ENCODE peak calls at places on chromosomes 5 and 9, in ten cellular contexts. One of them, this sample, is unnamed.

GRCh38 chr5:170480277-170480676 is 23.5 kb upstream of the KCNIP1 start:
- DNase-seq in HL-60: no peak
- DNase-seq in GM23338: no peak
- DNase-seq in Panc1: no peak
- DNase-seq in breast epithelium: no peak
- DNase-seq in spleen: no peak
- DNase-seq in suprapubic skin: no peak
- DNase-seq in esophagus muscularis mucosa: no peak
- DNase-seq in transverse colon: no peak
- DNase-seq in HCT116: no peak
- DNase-seq in this sample: no peak

GRCh38 chr5:40587284-40587882 is 92.3 kb upstream of the PTGER4 start:
- DNase-seq in HL-60: no peak
- DNase-seq in GM23338: no peak
- DNase-seq in Panc1: no peak
- DNase-seq in breast epithelium: no peak
- DNase-seq in spleen: no peak
- DNase-seq in suprapubic skin: no peak
- DNase-seq in esophagus muscularis mucosa: no peak
- DNase-seq in transverse colon: no peak
- DNase-seq in HCT116: no peak
- DNase-seq in this sample: no peak

GRCh38 chr5:9196403-9197224 is 349.3 kb downstream of the SEMA5A start:
- DNase-seq in HL-60: no peak
- DNase-seq in GM23338: no peak
- DNase-seq in Panc1: no peak
- DNase-seq in breast epithelium: no peak
- DNase-seq in spleen: no peak
- DNase-seq in suprapubic skin: no peak
- DNase-seq in esophagus muscularis mucosa: no peak
- DNase-seq in transverse colon: no peak
- DNase-seq in HCT116: no peak
- DNase-seq in this sample: no peak

GRCh38 chr9:71604197-71605063 is 163.9 kb downstream of the CEMIP2 start:
- DNase-seq in HL-60: peak
- DNase-seq in GM23338: peak
- DNase-seq in Panc1: peak
- DNase-seq in breast epithelium: peak
- DNase-seq in spleen: peak
- DNase-seq in suprapubic skin: no peak
- DNase-seq in esophagus muscularis mucosa: no peak
- DNase-seq in transverse colon: peak
- DNase-seq in HCT116: peak
- DNase-seq in this sample: no peak

GRCh38 chr5:80711938-80712337 is 57.2 kb upstream of the DHFR start:
- DNase-seq in HL-60: no peak
- DNase-seq in GM23338: peak
- DNase-seq in Panc1: peak
- DNase-seq in breast epithelium: no peak
- DNase-seq in spleen: no peak
- DNase-seq in suprapubic skin: no peak
- DNase-seq in esophagus muscularis mucosa: no peak
- DNase-seq in transverse colon: no peak
- DNase-seq in HCT116: peak
- DNase-seq in this sample: no peak

GRCh38 chr9:98903938-98904560 is 39.7 kb upstream of the COL15A1 start:
- DNase-seq in HL-60: no peak
- DNase-seq in GM23338: peak
- DNase-seq in Panc1: no peak
- DNase-seq in breast epithelium: no peak
- DNase-seq in spleen: no peak
- DNase-seq in suprapubic skin: no peak
- DNase-seq in esophagus muscularis mucosa: no peak
- DNase-seq in transverse colon: no peak
- DNase-seq in HCT116: no peak
- DNase-seq in this sample: no peak

GRCh38 chr5:91245871-91246270 is 137.2 kb downstream of the ARRDC3 start:
- DNase-seq in HL-60: no peak
- DNase-seq in GM23338: no peak
- DNase-seq in Panc1: no peak
- DNase-seq in breast epithelium: no peak
- DNase-seq in spleen: no peak
- DNase-seq in suprapubic skin: no peak
- DNase-seq in esophagus muscularis mucosa: no peak
- DNase-seq in transverse colon: no peak
- DNase-seq in HCT116: no peak
- DNase-seq in this sample: no peak

GRCh38 chr9:98182069-98182820 is 10.2 kb downstream of the CORO2A start:
- DNase-seq in HL-60: peak
- DNase-seq in GM23338: no peak
- DNase-seq in Panc1: no peak
- DNase-seq in breast epithelium: no peak
- DNase-seq in spleen: no peak
- DNase-seq in suprapubic skin: no peak
- DNase-seq in esophagus muscularis mucosa: no peak
- DNase-seq in transverse colon: no peak
- DNase-seq in HCT116: no peak
- DNase-seq in this sample: no peak

GRCh38 chr5:132372122-132372521 is 2.6 kb downstream of the SLC22A5 start:
- DNase-seq in HL-60: peak
- DNase-seq in GM23338: no peak
- DNase-seq in Panc1: no peak
- DNase-seq in breast epithelium: no peak
- DNase-seq in spleen: no peak
- DNase-seq in suprapubic skin: no peak
- DNase-seq in esophagus muscularis mucosa: no peak
- DNase-seq in transverse colon: no peak
- DNase-seq in HCT116: no peak
- DNase-seq in this sample: no peak

GRCh38 chr5:167770461-167770860 is 521.0 kb upstream of the WWC1 start:
- DNase-seq in HL-60: no peak
- DNase-seq in GM23338: no peak
- DNase-seq in Panc1: no peak
- DNase-seq in breast epithelium: no peak
- DNase-seq in spleen: no peak
- DNase-seq in suprapubic skin: no peak
- DNase-seq in esophagus muscularis mucosa: no peak
- DNase-seq in transverse colon: no peak
- DNase-seq in HCT116: no peak
- DNase-seq in this sample: no peak

GRCh38 chr5:25754895-25755294 is 1110.1 kb upstream of the CDH10 start:
- DNase-seq in HL-60: no peak
- DNase-seq in GM23338: peak
- DNase-seq in Panc1: no peak
- DNase-seq in breast epithelium: no peak
- DNase-seq in spleen: no peak
- DNase-seq in suprapubic skin: no peak
- DNase-seq in esophagus muscularis mucosa: no peak
- DNase-seq in transverse colon: no peak
- DNase-seq in HCT116: peak
- DNase-seq in this sample: no peak

GRCh38 chr5:7391215-7391614 is 4.7 kb upstream of the ADCY2 start:
- DNase-seq in HL-60: no peak
- DNase-seq in GM23338: peak
- DNase-seq in Panc1: no peak
- DNase-seq in breast epithelium: no peak
- DNase-seq in spleen: no peak
- DNase-seq in suprapubic skin: no peak
- DNase-seq in esophagus muscularis mucosa: peak
- DNase-seq in transverse colon: no peak
- DNase-seq in HCT116: no peak
- DNase-seq in this sample: no peak

GRCh38 chr5:56025303-56025885 is 30.6 kb upstream of the IL6ST start:
- DNase-seq in HL-60: no peak
- DNase-seq in GM23338: no peak
- DNase-seq in Panc1: no peak
- DNase-seq in breast epithelium: no peak
- DNase-seq in spleen: no peak
- DNase-seq in suprapubic skin: no peak
- DNase-seq in esophagus muscularis mucosa: no peak
- DNase-seq in transverse colon: no peak
- DNase-seq in HCT116: no peak
- DNase-seq in this sample: no peak

GRCh38 chr5:3034881-3035280 is 283.4 kb upstream of the IRX2 start:
- DNase-seq in HL-60: no peak
- DNase-seq in GM23338: no peak
- DNase-seq in Panc1: no peak
- DNase-seq in breast epithelium: no peak
- DNase-seq in spleen: no peak
- DNase-seq in suprapubic skin: no peak
- DNase-seq in esophagus muscularis mucosa: no peak
- DNase-seq in transverse colon: no peak
- DNase-seq in HCT116: no peak
- DNase-seq in this sample: no peak

GRCh38 chr5:95915999-95916686 is 45.5 kb downstream of the ELL2 start:
- DNase-seq in HL-60: peak
- DNase-seq in GM23338: no peak
- DNase-seq in Panc1: no peak
- DNase-seq in breast epithelium: no peak
- DNase-seq in spleen: no peak
- DNase-seq in suprapubic skin: no peak
- DNase-seq in esophagus muscularis mucosa: no peak
- DNase-seq in transverse colon: no peak
- DNase-seq in HCT116: no peak
- DNase-seq in this sample: no peak

GRCh38 chr9:87830446-87830845 is 52.2 kb upstream of the SPATA31E1 start:
- DNase-seq in HL-60: no peak
- DNase-seq in GM23338: no peak
- DNase-seq in Panc1: no peak
- DNase-seq in breast epithelium: no peak
- DNase-seq in spleen: no peak
- DNase-seq in suprapubic skin: no peak
- DNase-seq in esophagus muscularis mucosa: no peak
- DNase-seq in transverse colon: no peak
- DNase-seq in HCT116: no peak
- DNase-seq in this sample: no peak

GRCh38 chr9:109449036-109449798 is 48.9 kb downstream of the PTPN3 start:
- DNase-seq in HL-60: no peak
- DNase-seq in GM23338: no peak
- DNase-seq in Panc1: no peak
- DNase-seq in breast epithelium: no peak
- DNase-seq in spleen: no peak
- DNase-seq in suprapubic skin: peak
- DNase-seq in esophagus muscularis mucosa: no peak
- DNase-seq in transverse colon: no peak
- DNase-seq in HCT116: no peak
- DNase-seq in this sample: no peak
- TF ChIP-seq POLR2AphosphoS5 in HL-60: no peak
- TF ChIP-seq POLR2AphosphoS5 in GM23338: no peak
- TF ChIP-seq POLR2AphosphoS5 in Panc1: no peak
- TF ChIP-seq POLR2AphosphoS5 in breast epithelium: no peak
- TF ChIP-seq POLR2AphosphoS5 in spleen: no peak
- TF ChIP-seq POLR2AphosphoS5 in suprapubic skin: no peak
- TF ChIP-seq POLR2AphosphoS5 in esophagus muscularis mucosa: no peak
- TF ChIP-seq POLR2AphosphoS5 in transverse colon: no peak
- TF ChIP-seq POLR2AphosphoS5 in HCT116: no peak
- TF ChIP-seq POLR2AphosphoS5 in this sample: no peak

DNA sequence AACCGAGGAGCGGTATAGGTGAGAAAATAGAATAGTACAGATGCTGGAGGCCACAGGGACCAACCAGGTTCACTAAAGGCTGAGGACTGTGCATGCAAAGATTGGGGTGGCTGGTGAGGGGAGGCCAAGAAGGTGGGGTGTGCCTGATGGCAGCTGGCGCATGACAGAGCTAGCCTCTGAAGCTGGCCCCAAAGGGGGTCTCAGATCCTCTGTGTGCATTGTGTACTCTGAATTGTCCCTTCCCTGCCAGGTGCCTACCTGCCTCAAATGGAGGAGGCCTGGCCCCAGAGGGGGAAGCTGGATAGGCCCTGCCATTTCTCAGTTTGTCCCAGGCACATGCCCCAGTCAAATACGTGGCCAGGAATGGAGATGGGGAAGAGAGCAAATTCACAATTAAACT is 63.1 kb downstream of the CRB2 start:
- DNase-seq in HL-60: no peak
- DNase-seq in GM23338: no peak
- DNase-seq in Panc1: no peak
- DNase-seq in breast epithelium: no peak
- DNase-seq in spleen: peak
- DNase-seq in suprapubic skin: no peak
- DNase-seq in esophagus muscularis mucosa: no peak
- DNase-seq in transverse colon: no peak
- DNase-seq in HCT116: no peak
- DNase-seq in this sample: no peak
- TF ChIP-seq POLR2AphosphoS5 in HL-60: no peak
- TF ChIP-seq POLR2AphosphoS5 in GM23338: no peak
- TF ChIP-seq POLR2AphosphoS5 in Panc1: no peak
- TF ChIP-seq POLR2AphosphoS5 in breast epithelium: no peak
- TF ChIP-seq POLR2AphosphoS5 in spleen: no peak
- TF ChIP-seq POLR2AphosphoS5 in suprapubic skin: no peak
- TF ChIP-seq POLR2AphosphoS5 in esophagus muscularis mucosa: no peak
- TF ChIP-seq POLR2AphosphoS5 in transverse colon: no peak
- TF ChIP-seq POLR2AphosphoS5 in HCT116: no peak
- TF ChIP-seq POLR2AphosphoS5 in this sample: no peak

DNA sequence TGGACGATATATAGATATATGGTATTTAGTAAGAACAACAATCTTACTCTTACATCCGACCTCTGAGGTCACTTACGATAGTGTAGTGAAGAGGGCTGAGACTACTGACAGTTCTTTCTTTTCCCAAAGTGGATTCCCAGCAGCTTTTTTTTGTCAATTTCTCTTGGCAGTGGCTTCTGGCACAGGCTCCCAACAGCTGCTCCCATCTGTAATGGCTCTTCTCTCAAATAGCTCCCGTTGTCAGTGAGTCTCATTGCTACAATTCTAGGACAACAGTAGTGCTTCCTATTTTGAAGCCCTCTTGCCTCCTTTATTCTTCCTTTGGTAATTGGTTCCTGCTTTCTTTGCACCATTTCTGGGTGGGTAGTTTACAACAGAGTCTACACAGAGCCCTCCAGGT is 68.4 kb downstream of the SLC25A46 start:
- DNase-seq in HL-60: no peak
- DNase-seq in GM23338: no peak
- DNase-seq in Panc1: no peak
- DNase-seq in breast epithelium: no peak
- DNase-seq in spleen: no peak
- DNase-seq in suprapubic skin: no peak
- DNase-seq in esophagus muscularis mucosa: no peak
- DNase-seq in transverse colon: peak
- DNase-seq in HCT116: no peak
- DNase-seq in this sample: no peak
- TF ChIP-seq POLR2AphosphoS5 in HL-60: no peak
- TF ChIP-seq POLR2AphosphoS5 in GM23338: no peak
- TF ChIP-seq POLR2AphosphoS5 in Panc1: no peak
- TF ChIP-seq POLR2AphosphoS5 in breast epithelium: no peak
- TF ChIP-seq POLR2AphosphoS5 in spleen: no peak
- TF ChIP-seq POLR2AphosphoS5 in suprapubic skin: no peak
- TF ChIP-seq POLR2AphosphoS5 in esophagus muscularis mucosa: no peak
- TF ChIP-seq POLR2AphosphoS5 in transverse colon: peak
- TF ChIP-seq POLR2AphosphoS5 in HCT116: no peak
- TF ChIP-seq POLR2AphosphoS5 in this sample: no peak

DNA sequence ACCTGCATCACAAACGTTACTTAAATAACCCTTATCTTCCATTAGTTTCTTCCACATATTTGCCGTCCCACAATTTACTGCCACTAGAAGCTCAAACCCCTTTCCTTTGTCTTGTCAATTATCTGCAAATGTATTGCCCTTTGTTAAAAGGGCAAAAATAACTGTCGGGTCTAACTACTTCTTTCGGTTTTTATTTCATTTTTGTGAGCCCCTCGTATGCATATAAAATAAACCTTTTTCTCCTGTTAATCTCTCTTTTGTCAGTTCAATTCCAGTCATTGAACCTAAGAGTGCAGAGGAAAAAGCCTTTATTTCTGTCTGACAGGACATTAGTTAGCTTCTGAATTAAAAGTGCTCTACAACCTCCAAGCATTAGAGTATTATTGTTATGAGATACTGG is 45.5 kb downstream of the TMEM215 start:
- DNase-seq in HL-60: no peak
- DNase-seq in GM23338: no peak
- DNase-seq in Panc1: no peak
- DNase-seq in breast epithelium: no peak
- DNase-seq in spleen: no peak
- DNase-seq in suprapubic skin: no peak
- DNase-seq in esophagus muscularis mucosa: no peak
- DNase-seq in transverse colon: no peak
- DNase-seq in HCT116: no peak
- DNase-seq in this sample: no peak
- TF ChIP-seq POLR2AphosphoS5 in HL-60: no peak
- TF ChIP-seq POLR2AphosphoS5 in GM23338: no peak
- TF ChIP-seq POLR2AphosphoS5 in Panc1: no peak
- TF ChIP-seq POLR2AphosphoS5 in breast epithelium: no peak
- TF ChIP-seq POLR2AphosphoS5 in spleen: no peak
- TF ChIP-seq POLR2AphosphoS5 in suprapubic skin: no peak
- TF ChIP-seq POLR2AphosphoS5 in esophagus muscularis mucosa: no peak
- TF ChIP-seq POLR2AphosphoS5 in transverse colon: no peak
- TF ChIP-seq POLR2AphosphoS5 in HCT116: no peak
- TF ChIP-seq POLR2AphosphoS5 in this sample: no peak

This sample was measured in GM12892.